ENCODE peak calls at places on chromosomes 6 and 20, in five cellular contexts. S is lower lobe of right lung; K is central memory CD8-positive, alpha-beta T cell; F is activated CD4-positive, alpha-beta T cell treated with anti-CD3 and anti-CD28 coated beads for 36 hours; A is left cardiac atrium. W is an unnamed sample.

GRCh38 chr6:45663181-45664180 is 285.7 kb upstream of the SUPT3H start:
- ATAC-seq in S (peak), K (peak), F (peak), A (peak), W (peak)

GRCh38 chr6:74574794-74575193 is 631.1 kb downstream of the COL12A1 start:
- ATAC-seq in S (no peak), K (no peak), F (no peak), A (no peak), W (no peak)

GRCh38 chr6:44111434-44112417 is 15.5 kb downstream of the MRPL14 start:
- ATAC-seq in S (no peak), K (no peak), F (no peak), A (no peak), W (no peak)

GRCh38 chr20:4573564-4574355 is 147.9 kb upstream of the PRND start:
- ATAC-seq in S (no peak), K (no peak), F (no peak), A (no peak), W (peak)

GRCh38 chr20:50138479-50139393 is 14.8 kb downstream of the PEDS1 start:
- ATAC-seq in S (no peak), K (no peak), F (no peak), A (peak), W (no peak)

GRCh38 chr6:86148586-86148985 is 505.9 kb upstream of the SYNCRIP start:
- ATAC-seq in S (no peak), K (no peak), F (no peak), A (no peak), W (no peak)

GRCh38 chr6:38349795-38350194 is 289.9 kb downstream of the BTBD9 start:
- ATAC-seq in S (no peak), K (no peak), F (no peak), A (no peak), W (no peak)

GRCh38 chr6:148771212-148771601 is 24.4 kb downstream of the UST start:
- ATAC-seq in S (peak), K (no peak), F (no peak), A (no peak), W (no peak)

GRCh38 chr6:90120327-90120726 is 176.3 kb downstream of the BACH2 start:
- ATAC-seq in S (no peak), K (no peak), F (no peak), A (no peak), W (no peak)

GRCh38 chr6:6486595-6486994 is 101.9 kb upstream of the LY86 start:
- ATAC-seq in S (no peak), K (no peak), F (no peak), A (no peak), W (no peak)

GRCh38 chr20:57611605-57612311 is 8.5 kb downstream of the ZBP1 start:
- ATAC-seq in S (no peak), K (no peak), F (no peak), A (peak), W (no peak)

GRCh38 chr20:16781496-16781895 is 33.3 kb downstream of the OTOR start:
- ATAC-seq in S (no peak), K (no peak), F (no peak), A (no peak), W (no peak)

GRCh38 chr6:42239736-42240375 is 22.2 kb upstream of the MRPS10 start:
- ATAC-seq in S (peak), K (no peak), F (no peak), A (no peak), W (no peak)

GRCh38 chr6:42502127-42502526 is 50.4 kb upstream of the TRERF1 start:
- ATAC-seq in S (no peak), K (no peak), F (peak), A (no peak), W (peak)